ENCODE peak calls at places on chromosome 13, in seven cellular contexts. I is mucosa of descending colon; B is right lobe of liver; C is adipocyte; Z is naive thymus-derived CD4-positive, alpha-beta T cell; U is tibial artery; P is neural progenitor cell. X is an unnamed sample.

GRCh38 chr13:27006519-27007161 is 165.0 kb downstream of the USP12 start:
- DNase-seq in U (no peak), B (no peak), P (peak; percentile 43), Z (no peak), I (peak; percentile 69), C (peak; percentile 52), X (no peak)

GRCh38 chr13:50129923-50130685 is 114.9 kb downstream of the KCNRG start:
- DNase-seq in U (peak; percentile 85), P (peak; percentile 76), Z (no peak), B (no peak), C (peak; percentile 63), I (peak; percentile 53), X (no peak)

GRCh38 chr13:59099182-59099950 is 1064.4 kb downstream of the DIAPH3 start:
- DNase-seq in I (no peak), P (peak; percentile 70), U (no peak), C (no peak), B (no peak), Z (no peak), X (peak; percentile 37)

GRCh38 chr13:66219493-66219892 is 1010.6 kb downstream of the PCDH9 start:
- DNase-seq in Z (no peak), C (no peak), I (no peak), B (no peak), P (peak; percentile 76), U (no peak), X (no peak)

GRCh38 chr13:73429691-73430090 is 370.9 kb downstream of the KLF5 start:
- DNase-seq in I (no peak), B (no peak), U (no peak), Z (no peak), C (peak; percentile 68), P (no peak), X (peak; percentile 81)

GRCh38 chr13:41700790-41701310 is 243.5 kb downstream of the RGCC start:
- DNase-seq in B (no peak), I (no peak), U (no peak), C (peak; percentile 91), P (no peak), Z (no peak), X (peak; percentile 70)

GRCh38 chr13:104314926-104315535 is 1248.8 kb upstream of the SLC10A2 start:
- DNase-seq in I (no peak), Z (no peak), B (no peak), C (no peak), U (no peak), P (no peak), X (peak; percentile 20)

GRCh38 chr13:113922412-113923118 is 51.3 kb downstream of the C13orf46 start:
- DNase-seq in I (no peak), B (peak; percentile 23), U (peak; percentile 59), Z (no peak), C (no peak), P (no peak), X (no peak)

GRCh38 chr13:22047082-22047784 is 376.4 kb downstream of the FGF9 start:
- DNase-seq in C (no peak), U (no peak), P (no peak), I (no peak), B (no peak), Z (no peak), X (no peak)

GRCh38 chr13:108963846-108964600 is 334.6 kb downstream of the MYO16 start:
- DNase-seq in I (no peak), U (no peak), B (no peak), C (peak; percentile 62), P (no peak), Z (no peak), X (peak; percentile 89)

GRCh38 chr13:95075506-95075905 is 225.7 kb downstream of the ABCC4 start:
- DNase-seq in C (peak; percentile 48), I (no peak), Z (no peak), B (no peak), U (no peak), P (no peak), X (no peak)

GRCh38 chr13:38213307-38213706 is 136.3 kb upstream of the UFM1 start:
- DNase-seq in B (no peak), I (no peak), Z (no peak), U (no peak), P (no peak), C (peak; percentile 9), X (peak; percentile 48)

GRCh38 chr13:98018293-98018692 is 64.8 kb downstream of the IPO5 start:
- DNase-seq in P (no peak), U (no peak), B (no peak), I (no peak), Z (no peak), C (no peak), X (no peak)
- H3K36me3 ChIP-seq in P (peaks cover 40% of the 10 kb centered on the region), U (peaks cover 63% of the 10 kb centered on the region), B (peaks cover 57% of the 10 kb centered on the region), I (no peaks in the 10 kb centered on the region), Z (peaks cover 19% of the 10 kb centered on the region), C (peaks cover 94% of the 10 kb centered on the region), X (peaks cover 55% of the 10 kb centered on the region)

DNA sequence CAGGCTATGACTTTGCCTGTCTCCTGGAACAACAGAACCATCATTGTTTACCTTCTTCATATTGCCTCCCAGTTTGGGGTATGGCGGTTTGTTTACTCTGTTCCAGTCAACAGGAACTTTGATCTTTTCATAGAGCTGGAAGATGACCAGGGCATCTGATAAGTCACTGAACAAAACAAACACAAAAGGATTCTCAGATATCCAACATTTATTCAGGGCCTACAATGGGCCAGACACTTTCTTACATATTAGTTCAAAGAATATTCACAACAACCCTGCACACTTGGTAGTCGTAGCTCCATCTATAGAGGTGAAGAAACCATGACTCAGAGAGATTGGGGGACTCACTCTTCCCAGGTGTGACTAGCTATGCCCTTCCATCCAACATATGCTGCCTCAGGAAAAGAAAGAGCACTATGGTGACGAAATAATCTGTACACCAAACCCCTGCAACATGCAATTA is 38.4 kb upstream of the CPB2 start:
- DNase-seq in P (no peak), B (peak; percentile 66), U (no peak), C (no peak), Z (no peak), I (no peak), X (no peak)
- H3K36me3 ChIP-seq in P (no peaks in the 10 kb centered on the region), B (no peaks in the 10 kb centered on the region), U (no peaks in the 10 kb centered on the region), C (no peaks in the 10 kb centered on the region), Z (peaks cover 81% of the 10 kb centered on the region), I (no peaks in the 10 kb centered on the region), X (no peaks in the 10 kb centered on the region)

DNA sequence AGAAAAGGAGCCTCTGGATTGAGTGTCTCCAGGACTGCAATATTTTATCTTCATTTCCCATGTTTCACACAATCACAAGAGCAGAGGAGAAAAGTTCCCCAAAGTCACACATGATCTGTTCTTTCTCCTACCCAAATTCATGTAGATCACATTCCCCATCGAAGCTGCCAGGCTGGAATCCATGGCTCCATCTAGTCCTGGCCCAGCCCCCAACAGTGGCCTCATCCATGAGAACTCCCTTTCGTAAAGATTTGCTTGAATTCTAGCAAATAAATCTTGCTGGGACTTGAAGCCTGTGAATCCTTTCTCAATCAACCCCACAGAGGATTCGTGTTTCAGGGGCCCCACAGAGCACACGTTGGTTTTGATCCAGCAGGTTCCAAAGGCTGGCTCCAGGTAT is 109.5 kb downstream of the COL4A1 start:
- DNase-seq in P (no peak), B (no peak), U (no peak), Z (no peak), I (no peak), C (no peak), X (no peak)
- H3K36me3 ChIP-seq in P (no peaks in the 10 kb centered on the region), B (no peaks in the 10 kb centered on the region), U (peaks cover 95% of the 10 kb centered on the region), Z (no peaks in the 10 kb centered on the region), I (no peaks in the 10 kb centered on the region), C (peaks cover 100% of the 10 kb centered on the region), X (peaks cover 69% of the 10 kb centered on the region)

GRCh38 chr13:99746857-99747710 is 224.5 kb downstream of the ZIC5 start:
- DNase-seq in C (no peak), Z (no peak), U (no peak), B (no peak), I (no peak), P (peak; percentile 94), X (no peak)

GRCh38 chr13:99749627-99750026 is 221.9 kb downstream of the ZIC5 start:
- DNase-seq in U (no peak), Z (no peak), I (no peak), P (peak; percentile 49), B (no peak), C (no peak), X (no peak)

GRCh38 chr13:99751517-99752199 is 219.9 kb downstream of the ZIC5 start:
- DNase-seq in Z (no peak), U (no peak), P (no peak), B (peak; percentile 86), I (no peak), C (no peak), X (no peak)

GRCh38 chr13:99752373-99752772 is 219.2 kb downstream of the ZIC5 start:
- DNase-seq in P (no peak), U (no peak), Z (no peak), C (no peak), B (no peak), I (no peak), X (no peak)

DNA sequence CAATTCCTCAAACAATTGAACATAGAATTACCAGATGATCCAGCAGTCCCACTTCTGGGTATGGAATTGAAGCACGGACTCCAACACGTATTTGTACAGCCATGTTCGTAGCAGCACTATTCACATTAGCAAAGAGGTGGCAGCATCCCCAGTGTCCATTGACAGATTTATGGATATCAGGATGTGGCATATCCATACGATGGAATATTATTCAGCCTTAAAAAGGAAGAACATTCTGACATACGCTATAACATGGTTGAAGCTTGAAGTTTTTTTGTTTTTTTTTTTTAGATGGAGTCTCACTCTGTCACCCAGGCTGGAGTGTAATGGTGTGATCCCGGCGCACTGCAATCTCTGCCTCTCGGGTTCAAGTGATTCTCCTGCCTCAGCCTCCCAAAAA is 220.6 kb downstream of the ZIC5 start:
- DNase-seq in B (no peak), C (no peak), Z (no peak), P (no peak), I (no peak), U (no peak), X (no peak)
- H3K36me3 ChIP-seq in B (no peaks in the 10 kb centered on the region), C (no peaks in the 10 kb centered on the region), Z (no peaks in the 10 kb centered on the region), P (no peaks in the 10 kb centered on the region), I (no peaks in the 10 kb centered on the region), U (no peaks in the 10 kb centered on the region), X (no peaks in the 10 kb centered on the region)

DNA sequence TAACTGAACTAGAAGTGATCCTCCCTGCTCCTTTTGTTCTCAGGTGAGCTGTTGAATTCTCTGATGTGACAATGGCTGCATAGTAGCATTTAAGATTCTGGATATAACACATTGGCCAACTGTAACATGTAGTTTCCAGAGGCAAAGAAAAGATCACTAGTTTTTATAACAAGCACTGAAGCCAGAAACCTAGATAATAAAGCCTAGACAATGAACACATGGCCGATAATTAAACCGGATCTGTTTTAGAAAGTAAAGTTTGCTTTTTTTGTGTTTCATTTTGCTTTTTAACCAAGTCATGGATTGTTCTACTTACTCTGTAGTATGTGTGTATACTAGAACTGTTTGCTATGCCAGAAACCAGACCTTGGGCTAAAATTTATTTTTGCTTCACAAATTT is 225.5 kb upstream of the KLHL1 start:
- DNase-seq in Z (no peak), I (no peak), B (no peak), C (no peak), U (no peak), P (no peak), X (no peak)
- H3K36me3 ChIP-seq in Z (no peaks in the 10 kb centered on the region), I (no peaks in the 10 kb centered on the region), B (no peaks in the 10 kb centered on the region), C (no peaks in the 10 kb centered on the region), U (no peaks in the 10 kb centered on the region), P (no peaks in the 10 kb centered on the region), X (no peaks in the 10 kb centered on the region)

DNA sequence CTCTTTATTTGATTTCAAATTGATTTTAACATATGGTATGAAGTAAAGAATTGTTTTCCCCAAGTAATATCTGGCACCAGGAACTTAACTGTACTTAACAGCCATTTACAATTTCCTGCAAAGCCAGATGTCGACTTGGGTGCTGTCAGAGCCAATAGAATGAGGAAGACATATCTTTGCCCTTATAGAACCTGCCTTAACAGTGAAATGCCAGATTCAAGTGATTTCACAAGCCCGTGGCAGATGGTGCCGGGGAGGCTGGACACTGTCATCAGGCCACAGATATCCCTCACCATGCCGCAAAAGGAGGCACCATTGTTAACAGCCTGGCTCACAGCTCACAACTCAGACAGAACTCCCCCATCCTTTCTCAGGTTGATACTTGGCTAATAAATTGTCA is 48.7 kb downstream of the ESD start:
- DNase-seq in B (no peak), C (no peak), P (no peak), Z (no peak), U (no peak), I (no peak), X (no peak)
- H3K36me3 ChIP-seq in B (peaks cover 12% of the 10 kb centered on the region), C (peaks cover 25% of the 10 kb centered on the region), P (no peaks in the 10 kb centered on the region), Z (no peaks in the 10 kb centered on the region), U (peaks cover 47% of the 10 kb centered on the region), I (no peaks in the 10 kb centered on the region), X (peaks cover 13% of the 10 kb centered on the region)